ENCODE peak calls at places on chromosomes 11 and 22, in eight cellular contexts. U is neural progenitor cell, P is NB4, G is fibroblast of pulmonary artery, B is fibroblast of mammary gland, K is tibial nerve, T is GM12865, I is heart right ventricle. M is an unnamed sample.
A peak's percentile ranks its signal among the peaks of the same experiment; 100 is the strongest.

GRCh38 chr22:22941831-22942510 is 54.4 kb downstream of the IGLL5 start:
- DNase-seq in U (no peak), P (no peak), G (no peak), B (no peak), K (peak; percentile 4), T (peak; percentile 48), I (no peak), M (no peak)

GRCh38 chr11:121129362-121130340 is 28.6 kb downstream of the TECTA start:
- DNase-seq in U (no peak), P (no peak), G (no peak), B (no peak), K (no peak), T (no peak), I (no peak), M (no peak)

GRCh38 chr22:19178065-19178658 is 374 bp downstream of the SLC25A1 start:
- DNase-seq in U (peak; percentile 83), P (peak; percentile 66), G (no peak), B (peak; percentile 11), K (no peak), T (no peak), I (peak; percentile 52), M (peak; percentile 48)

GRCh38 chr11:83008581-83008923 is 63.1 kb downstream of the RAB30 start:
- DNase-seq in U (no peak), P (no peak), G (peak; percentile 25), B (peak; percentile 59), K (no peak), T (no peak), I (no peak), M (no peak)

GRCh38 chr11:17631702-17632365 is 84.8 kb downstream of the OTOG start:
- DNase-seq in U (no peak), P (no peak), G (no peak), B (no peak), K (no peak), T (no peak), I (no peak), M (no peak)

GRCh38 chr11:77547863-77548551 is 41.7 kb upstream of the AQP11 start:
- DNase-seq in U (peak; percentile 80), P (peak; percentile 77), G (peak; percentile 81), B (peak; percentile 77), K (no peak), T (peak; percentile 76), I (no peak), M (peak; percentile 28)

GRCh38 chr22:27139935-27140493 is 482.6 kb downstream of the MIAT start:
- DNase-seq in U (peak; percentile 31), P (no peak), G (peak; percentile 88), B (peak; percentile 80), K (no peak), T (no peak), I (no peak), M (no peak)

GRCh38 chr11:33344611-33345010 is 87.4 kb downstream of the HIPK3 start:
- DNase-seq in U (no peak), P (peak; percentile 21), G (no peak), B (peak; percentile 24), K (no peak), T (peak; percentile 15), I (no peak), M (no peak)

GRCh38 chr22:46159777-46160176 is 9.5 kb downstream of the PPARA start:
- DNase-seq in U (no peak), P (no peak), G (no peak), B (no peak), K (no peak), T (no peak), I (no peak), M (no peak)

GRCh38 chr22:17703811-17704210 is 65.3 kb downstream of the BCL2L13 start:
- DNase-seq in U (no peak), P (no peak), G (peak; percentile 24), B (peak; percentile 57), K (no peak), T (no peak), I (no peak), M (no peak)

DNA sequence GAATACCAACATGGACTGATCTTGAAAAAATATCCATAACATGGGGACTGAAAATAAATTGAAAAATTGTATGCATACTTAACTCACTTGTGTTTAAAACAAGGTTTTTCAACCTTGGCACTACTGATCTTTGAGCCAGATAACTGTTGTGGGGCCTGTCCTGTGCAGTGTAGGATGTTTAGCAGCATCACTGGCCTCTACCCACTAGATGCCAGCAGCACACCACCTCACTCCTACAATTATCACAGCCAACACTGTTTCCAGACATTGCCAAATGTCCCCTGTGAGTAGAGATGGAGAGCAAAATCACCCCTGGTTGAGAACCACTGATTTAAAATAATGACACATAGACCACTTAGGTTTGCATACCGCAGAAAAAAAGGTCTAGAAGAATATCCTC is 45.0 kb upstream of the SLC1A2 start:
- DNase-seq in U (peak; percentile 16), P (no peak), G (no peak), B (no peak), K (no peak), T (no peak), I (no peak), M (peak; percentile 21)
- TF ChIP-seq CTCF in U (peak; percentile 39), P (no peak), G (peak; percentile 9), B (peak; percentile 11), K (no peak), T (no peak), I (no peak), M (no peak)

DNA sequence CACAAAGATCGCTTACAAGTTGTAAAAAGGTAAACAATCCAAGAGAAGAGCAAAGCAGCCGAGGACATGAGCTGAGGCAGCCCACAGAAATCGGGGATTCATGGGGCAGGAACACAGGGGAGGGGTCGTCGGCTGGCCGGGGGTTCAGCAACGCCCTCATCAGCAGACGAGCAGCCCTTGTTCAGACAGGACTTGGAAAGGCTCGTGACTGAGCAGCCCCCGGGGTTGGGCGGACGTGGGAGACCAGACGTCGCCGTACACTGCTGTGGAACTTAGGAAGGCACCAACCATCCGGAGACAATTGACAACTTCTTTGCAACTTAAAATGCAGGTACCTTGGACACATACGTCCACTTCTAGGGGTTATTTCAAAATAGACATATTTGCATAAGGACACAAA is 370.5 kb downstream of the BRD1 start:
- DNase-seq in U (no peak), P (no peak), G (no peak), B (no peak), K (no peak), T (no peak), I (no peak), M (no peak)
- TF ChIP-seq CTCF in U (no peak), P (no peak), G (no peak), B (no peak), K (no peak), T (no peak), I (no peak), M (no peak)

DNA sequence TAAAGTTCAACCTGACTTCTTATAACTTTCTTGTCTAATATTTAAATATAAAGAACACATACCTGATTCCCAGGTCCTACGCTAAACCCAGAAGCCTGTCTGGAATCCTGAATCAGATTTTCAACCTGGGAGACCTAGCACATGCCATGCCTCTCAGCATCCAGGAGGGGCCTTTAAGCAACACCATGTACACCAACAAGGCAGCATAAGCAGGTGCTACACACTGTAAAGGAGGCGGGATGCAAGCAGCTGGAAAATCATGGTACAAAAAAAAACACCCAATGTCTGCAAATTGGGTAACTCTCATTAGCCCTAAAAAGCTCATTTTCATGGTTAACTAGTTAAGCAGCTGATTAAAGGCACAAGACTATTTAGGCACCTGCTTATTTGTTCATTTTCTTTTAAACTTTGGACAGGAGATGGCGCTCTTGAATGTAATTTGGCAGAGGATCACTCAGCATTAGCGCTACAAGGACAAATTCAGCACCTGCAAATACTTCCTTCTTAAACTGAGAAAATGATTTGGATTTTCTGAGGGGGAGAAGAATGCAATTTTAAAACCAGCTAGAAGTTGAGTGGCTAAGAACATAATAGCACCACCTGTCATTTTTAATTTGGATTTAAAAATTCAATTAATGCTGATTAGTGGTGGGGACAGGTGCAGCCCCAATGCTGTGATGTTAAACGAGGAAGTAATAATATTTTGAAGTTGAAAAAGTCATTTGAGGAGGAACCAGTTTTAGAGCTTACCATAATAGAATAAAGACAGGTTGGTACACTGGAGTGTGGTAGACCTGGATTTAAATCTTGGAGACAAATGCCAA is 104.0 kb downstream of the FAR1 start:
- DNase-seq in U (peak; percentile 81), P (peak; percentile 74), G (peak; percentile 80), B (peak; percentile 75), K (no peak), T (peak; percentile 74), I (no peak), M (peak; percentile 51)
- TF ChIP-seq CTCF in U (peak; percentile 87), P (peak; percentile 30), G (peak; percentile 39), B (peak; percentile 39), K (peak; percentile 25), T (peak; percentile 37), I (peak; percentile 58), M (peak; percentile 58)

GRCh38 chr22:50641696-50642607 is 14.0 kb upstream of the ARSA start:
- DNase-seq in U (peak; percentile 82), P (peak; percentile 19), G (peak; percentile 48), B (peak; percentile 29), K (no peak), T (peak; percentile 13), I (peak; percentile 41), M (no peak)
- TF ChIP-seq CTCF in U (peak; percentile 28), P (peak; percentile 16), G (peak; percentile 54), B (peak; percentile 44), K (no peak), T (peak; percentile 9), I (peak; percentile 42), M (no peak)

DNA sequence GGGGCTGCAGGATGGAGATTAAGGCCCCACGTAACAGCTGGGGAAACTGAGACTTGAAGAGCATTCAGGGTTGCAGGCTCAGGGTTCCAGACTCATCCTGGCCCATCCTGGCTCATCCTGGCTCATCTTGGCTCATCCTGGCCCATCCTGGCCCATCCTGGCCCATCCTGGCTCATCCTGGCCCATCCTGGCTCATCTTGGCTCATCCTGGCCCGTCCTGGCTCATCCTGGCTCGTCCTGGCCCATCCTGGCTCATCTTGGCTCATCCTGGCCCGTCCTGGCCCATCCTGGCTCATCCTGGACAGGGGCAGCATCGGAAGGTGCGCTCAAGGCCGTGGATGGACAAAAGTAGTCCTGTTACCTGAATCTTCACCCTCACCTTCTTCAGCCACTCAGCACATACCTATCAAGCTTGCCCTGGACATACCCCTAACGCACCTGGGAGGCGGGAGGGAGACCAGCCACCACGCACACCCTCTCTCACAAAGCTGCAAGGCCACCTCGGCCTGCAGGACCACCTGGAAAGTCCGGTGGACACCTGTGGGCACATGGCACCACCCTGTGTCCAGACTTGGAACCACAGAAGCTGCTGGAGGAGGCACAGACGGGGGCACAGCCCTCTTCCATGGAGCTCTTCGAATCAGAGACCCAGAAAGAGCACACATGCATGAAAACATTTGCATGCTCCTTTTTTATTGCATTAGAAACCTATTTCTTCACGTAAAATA is 20.3 kb upstream of the NLRP6 start:
- DNase-seq in U (no peak), P (peak; percentile 22), G (no peak), B (no peak), K (no peak), T (peak; percentile 30), I (no peak), M (no peak)
- TF ChIP-seq CTCF in U (no peak), P (no peak), G (peak; percentile 25), B (no peak), K (no peak), T (peak; percentile 19), I (peak; percentile 20), M (no peak)